ENCODE peak calls at places on chromosomes 3 and 15, in eight cellular contexts. Z, H, N, P, J, L, M and D are unnamed samples. For H3K27me3, the result is how much of the 10 kb centered on the place peaks cover.

GRCh38 chr15:65773386-65774111 is 18.5 kb downstream of the DENND4A start:
- DNase-seq in Z (no peak), H (no peak), N (no peak), P (no peak), J (no peak), L (no peak), M (no peak), D (no peak)

GRCh38 chr3:167750273-167750971 is 14.9 kb downstream of the SERPINI1 start:
- DNase-seq in Z (no peak), H (no peak), N (no peak), P (no peak), J (no peak), L (no peak), M (no peak), D (no peak)

GRCh38 chr3:151308089-151308488 is 8.5 kb downstream of the GPR87 start:
- DNase-seq in Z (no peak), H (no peak), N (no peak), P (no peak), J (no peak), L (no peak), M (no peak), D (no peak)

GRCh38 chr3:147462856-147463255 is 53.7 kb downstream of the ZIC1 start:
- DNase-seq in Z (no peak), H (no peak), N (no peak), P (no peak), J (no peak), L (no peak), M (no peak), D (no peak)

GRCh38 chr3:25863560-25863959 is 73.7 kb downstream of the OXSM start:
- DNase-seq in Z (no peak), H (peak), N (no peak), P (no peak), J (no peak), L (no peak), M (no peak), D (no peak)

GRCh38 chr3:8651418-8652322 is 7.1 kb upstream of the SSUH2 start:
- DNase-seq in Z (peak), H (no peak), N (no peak), P (no peak), J (no peak), L (no peak), M (no peak), D (no peak)

GRCh38 chr3:171559586-171559985 is 99.4 kb upstream of the TNIK start:
- DNase-seq in Z (no peak), H (no peak), N (no peak), P (no peak), J (no peak), L (no peak), M (no peak), D (no peak)

GRCh38 chr3:116140100-116140689 is 305.1 kb downstream of the LSAMP start:
- DNase-seq in Z (no peak), H (peak), N (no peak), P (no peak), J (no peak), L (no peak), M (peak), D (no peak)

GRCh38 chr3:48030188-48030587 is 14.0 kb upstream of the MAP4 start:
- DNase-seq in Z (no peak), H (no peak), N (no peak), P (no peak), J (no peak), L (no peak), M (no peak), D (no peak)

GRCh38 chr3:106423321-106424225 is 554.8 kb upstream of the CBLB start:
- DNase-seq in Z (no peak), H (no peak), N (no peak), P (no peak), J (no peak), L (no peak), M (no peak), D (no peak)

DNA sequence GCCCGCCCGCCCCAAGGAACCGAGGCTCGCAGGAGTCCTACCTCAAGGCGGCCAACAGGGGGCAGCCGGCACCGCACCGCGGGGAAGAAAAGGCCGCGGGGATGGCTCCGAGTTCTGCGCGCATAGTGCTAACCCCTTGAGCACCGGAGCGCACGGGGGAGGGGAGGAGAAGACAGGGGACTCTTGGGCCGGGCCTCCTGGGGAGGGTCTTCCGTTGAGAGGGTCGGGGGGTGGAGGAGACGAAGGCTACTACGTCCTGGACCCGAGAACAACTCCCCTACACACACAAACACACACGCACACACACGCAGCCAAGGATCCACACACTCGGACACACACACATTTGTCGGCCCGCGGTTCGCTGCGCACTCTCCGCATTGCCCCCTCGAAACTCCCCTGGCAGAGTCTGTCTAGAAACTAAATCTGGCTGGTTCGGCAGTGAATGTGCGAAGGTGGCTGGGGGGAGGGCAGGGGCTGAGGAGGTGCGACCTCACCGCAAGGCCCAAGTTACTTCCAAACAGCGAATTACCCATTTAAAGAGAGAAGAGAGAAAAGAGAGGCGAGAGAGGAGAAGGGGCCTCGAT is 1.8 kb downstream of the WNT5A start:
- DNase-seq in Z (peak), H (peak), N (peak), P (no peak), J (peak), L (peak), M (no peak), D (peak)
- H3K27me3 ChIP-seq in Z (under half), H (half or more), N (half or more), P (under half), J (under half), L (under half), M (under half), D (under half)

DNA sequence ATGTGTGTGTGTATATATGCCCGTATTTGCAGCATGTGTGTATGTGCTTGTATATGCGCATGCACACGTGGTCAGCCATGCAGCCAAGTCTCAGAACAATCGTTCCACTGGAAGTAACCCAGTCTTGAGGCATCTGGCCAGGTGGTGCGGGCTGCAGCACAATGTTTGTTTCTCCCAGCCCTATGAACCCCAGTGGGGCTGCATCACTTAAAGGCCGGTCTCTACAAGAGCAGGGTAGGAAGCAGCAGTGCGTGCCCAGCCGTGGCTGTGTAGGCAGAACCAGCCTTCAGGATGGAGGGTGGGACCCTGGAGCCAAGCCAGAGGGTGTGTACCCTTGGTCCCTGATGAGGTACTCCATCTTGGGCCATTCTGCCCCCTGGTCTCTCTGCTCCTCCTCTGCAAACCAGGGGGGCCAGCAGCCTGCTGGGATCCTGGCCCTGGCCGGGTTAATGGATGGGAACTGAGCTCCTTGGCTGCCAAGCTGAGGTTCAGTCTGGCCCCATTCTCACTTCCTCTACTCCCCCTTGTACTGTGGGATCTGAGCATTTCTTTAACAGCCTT is 11.8 kb downstream of the KLF13 start:
- DNase-seq in Z (peak), H (no peak), N (no peak), P (no peak), J (peak), L (peak), M (no peak), D (peak)
- H3K27me3 ChIP-seq in Z (under half), H (under half), N (under half), P (under half), J (under half), L (under half), M (under half), D (under half)

GRCh38 chr15:28101983-28102441 is 2.9 kb upstream of the OCA2 start:
- DNase-seq in Z (peak), H (no peak), N (no peak), P (no peak), J (no peak), L (no peak), M (no peak), D (no peak)
- H3K27me3 ChIP-seq in Z (under half), H (half or more), N (half or more), P (under half), J (under half), L (under half), M (under half), D (under half)

DNA sequence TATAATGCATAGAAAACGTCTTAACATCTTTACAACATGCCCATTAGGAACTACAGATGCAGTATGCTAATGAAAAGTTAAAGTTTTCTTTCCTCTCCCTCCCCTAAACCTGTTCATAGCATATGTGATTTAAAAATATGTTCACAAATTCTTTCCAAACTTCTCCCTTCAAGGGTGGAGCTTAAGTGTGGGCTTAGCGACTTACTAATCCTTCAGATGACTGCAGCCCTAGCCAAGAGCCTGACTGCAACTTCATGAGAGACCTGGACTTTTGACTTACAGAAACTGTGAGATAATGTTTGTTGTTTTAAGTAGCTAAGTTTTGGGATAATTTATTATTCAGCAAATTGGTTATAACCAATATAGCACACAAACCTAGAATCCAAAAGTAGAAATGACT is 22.0 kb upstream of the ANXA2 start:
- DNase-seq in Z (no peak), H (no peak), N (no peak), P (no peak), J (no peak), L (no peak), M (no peak), D (no peak)
- H3K27me3 ChIP-seq in Z (under half), H (under half), N (under half), P (under half), J (under half), L (under half), M (under half), D (under half)

GRCh38 chr3:158097141-158097540 is 9.1 kb downstream of the SHOX2 start:
- DNase-seq in Z (no peak), H (no peak), N (no peak), P (no peak), J (no peak), L (no peak), M (no peak), D (no peak)
- H3K27me3 ChIP-seq in Z (half or more), H (half or more), N (half or more), P (half or more), J (half or more), L (half or more), M (under half), D (under half)

DNA sequence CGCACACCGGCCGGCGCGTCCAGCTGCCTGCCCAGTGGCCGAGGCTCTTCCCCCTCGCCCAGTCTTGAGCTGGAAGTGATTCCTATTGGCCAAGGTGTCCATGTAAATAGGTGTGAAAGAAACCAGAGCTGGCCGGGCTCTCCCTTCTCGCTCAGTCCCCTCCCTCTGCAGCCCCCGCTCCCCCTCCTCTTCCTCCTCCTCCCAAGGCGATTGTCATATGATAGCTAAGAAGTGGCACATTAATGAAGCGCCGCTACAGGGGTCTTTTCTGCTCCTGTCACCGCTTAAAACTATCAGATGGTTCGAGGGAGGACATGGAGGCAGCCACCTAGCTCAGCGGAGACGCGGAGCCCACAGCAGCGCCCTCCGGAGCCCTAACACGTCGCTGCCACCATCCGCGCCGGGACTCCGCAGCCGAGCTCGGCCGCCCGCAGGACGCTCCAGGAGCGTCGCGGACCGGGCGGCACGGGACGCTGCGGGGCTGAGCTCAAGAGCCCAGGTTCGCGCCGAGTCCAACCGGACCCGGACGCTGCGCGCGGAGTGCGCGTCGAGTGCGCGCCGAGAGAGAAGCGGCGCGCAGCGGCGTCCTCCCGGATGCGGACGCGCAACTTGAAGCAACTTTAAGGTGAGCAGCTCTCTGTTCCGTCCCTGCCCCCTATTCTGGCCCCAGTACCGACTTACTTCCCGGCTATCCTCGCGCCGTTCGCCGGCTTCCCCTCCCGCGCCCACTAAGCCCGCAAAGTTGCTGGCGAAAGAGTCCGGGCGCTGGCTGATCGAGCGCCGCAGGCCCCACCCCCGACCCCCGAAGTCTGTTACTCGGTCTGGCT is at the start of gene FOXB1:
- DNase-seq in Z (no peak), H (peak), N (no peak), P (no peak), J (no peak), L (no peak), M (no peak), D (no peak)
- H3K27me3 ChIP-seq in Z (half or more), H (half or more), N (half or more), P (half or more), J (half or more), L (half or more), M (under half), D (under half)

GRCh38 chr15:97915261-97915660 is 45.2 kb upstream of the ARRDC4 start:
- DNase-seq in Z (no peak), H (no peak), N (no peak), P (no peak), J (no peak), L (no peak), M (no peak), D (no peak)
- H3K27me3 ChIP-seq in Z (under half), H (under half), N (under half), P (under half), J (under half), L (under half), M (under half), D (under half)

GRCh38 chr15:40360015-40360414 is 2.0 kb downstream of the DISP2 start:
- DNase-seq in Z (no peak), H (no peak), N (no peak), P (no peak), J (no peak), L (no peak), M (no peak), D (no peak)
- H3K27me3 ChIP-seq in Z (under half), H (half or more), N (under half), P (under half), J (under half), L (under half), M (under half), D (under half)

GRCh38 chr3:193968575-193968974 is 167.4 kb upstream of the HES1 start:
- DNase-seq in Z (no peak), H (no peak), N (no peak), P (no peak), J (no peak), L (no peak), M (no peak), D (no peak)
- H3K27me3 ChIP-seq in Z (under half), H (under half), N (under half), P (under half), J (under half), L (under half), M (under half), D (under half)